ENCODE peak calls at places on chromosomes 6 and 20, in seven cellular contexts. L is tibial nerve; F is thoracic aorta; N is GM23338; V is CD8-positive, alpha-beta T cell; G is ovary; M is left ventricle myocardium inferior. B is an unnamed sample.
A peak's percentile ranks its signal among the peaks of the same experiment; 100 is the strongest.

GRCh38 chr6:143743256-143744166 is 65.7 kb downstream of the PHACTR2 start:
- DNase-seq in L (no peak), F (no peak), N (peak; percentile 36), V (no peak), G (no peak), M (peak; percentile 48), B (no peak)

GRCh38 chr20:17896247-17896723 is 72.3 kb downstream of the SNX5 start:
- DNase-seq in L (no peak), F (no peak), N (no peak), V (no peak), G (no peak), M (no peak), B (no peak)

GRCh38 chr6:126530777-126531176 is 190.9 kb downstream of the CENPW start:
- DNase-seq in L (no peak), F (no peak), N (no peak), V (no peak), G (no peak), M (no peak), B (no peak)

GRCh38 chr6:22401206-22401605 is 104.4 kb upstream of the PRL start:
- DNase-seq in L (no peak), F (no peak), N (no peak), V (no peak), G (no peak), M (no peak), B (no peak)

GRCh38 chr6:154039231-154039842 is at the start of gene OPRM1:
- DNase-seq in L (no peak), F (no peak), N (peak; percentile 93), V (no peak), G (no peak), M (peak; percentile 16), B (no peak)

GRCh38 chr6:97626586-97627441 is 343.8 kb upstream of the MMS22L start:
- DNase-seq in L (no peak), F (no peak), N (peak; percentile 11), V (no peak), G (peak; percentile 26), M (no peak), B (no peak)

GRCh38 chr20:1209447-1210387 is 6.5 kb downstream of the C20orf202 start:
- DNase-seq in L (no peak), F (no peak), N (peak; percentile 46), V (no peak), G (no peak), M (no peak), B (no peak)

GRCh38 chr6:139577991-139578604 is 203.7 kb upstream of the CITED2 start:
- DNase-seq in L (no peak), F (no peak), N (no peak), V (no peak), G (no peak), M (no peak), B (no peak)

GRCh38 chr6:168213121-168213524 is 106.5 kb downstream of the DACT2 start:
- DNase-seq in L (no peak), F (no peak), N (no peak), V (no peak), G (no peak), M (no peak), B (no peak)
- H3K4me3 ChIP-seq in L (no peak overlapping the region), F (no peak overlapping the region), N (no peak overlapping the region), V (no peak overlapping the region), G (no peak overlapping the region), M (no peak overlapping the region), B (no peak overlapping the region)

DNA sequence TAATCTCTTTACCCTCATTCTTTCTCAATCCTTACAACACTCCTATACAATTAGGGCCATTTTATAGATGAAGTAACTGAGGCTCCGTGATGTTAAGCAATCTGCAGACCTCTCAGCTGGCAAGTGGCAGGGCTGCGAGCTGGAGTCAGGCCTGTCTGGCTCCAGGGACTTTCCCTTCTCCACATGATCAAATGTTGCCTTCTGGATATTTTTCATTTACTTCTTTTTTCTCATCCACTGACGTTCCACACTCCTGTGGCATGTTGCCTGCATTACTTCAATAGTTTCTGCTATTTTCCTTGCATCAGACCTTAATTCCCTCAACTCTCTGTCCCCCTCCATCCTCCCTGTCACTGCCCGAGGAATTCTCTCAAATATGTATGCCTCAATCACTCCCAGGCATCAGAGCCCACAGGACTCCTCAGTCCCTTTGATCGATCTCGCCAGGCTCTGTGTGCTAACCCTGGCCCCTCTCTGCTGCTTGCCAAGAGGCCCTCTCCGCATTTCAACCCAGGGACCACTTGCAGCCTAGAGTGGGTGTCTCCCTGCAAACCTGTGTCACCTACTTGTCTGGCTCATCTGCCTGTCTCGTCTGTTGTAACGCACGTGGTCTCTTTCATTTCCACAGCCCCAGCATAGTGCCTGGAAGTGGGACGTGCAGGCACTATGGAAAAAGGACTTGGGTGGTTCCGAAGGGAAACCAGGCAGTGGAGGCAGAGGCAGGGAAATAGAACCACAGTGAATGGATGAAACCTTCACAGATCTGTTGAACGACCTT is 55.4 kb upstream of the TAGAP start:
- DNase-seq in L (no peak), F (no peak), N (no peak), V (no peak), G (no peak), M (no peak), B (no peak)
- H3K4me1 ChIP-seq in L (no peaks in the 10 kb centered on the region), F (no peaks in the 10 kb centered on the region), N (peaks cover 5% of the 10 kb centered on the region), V (peaks cover 60% of the 10 kb centered on the region), G (no peaks in the 10 kb centered on the region), M (no peaks in the 10 kb centered on the region), B (peaks cover 30% of the 10 kb centered on the region)

GRCh38 chr20:22581437-22582385 is 2.7 kb downstream of the FOXA2 start:
- DNase-seq in L (no peak), F (no peak), N (peak; percentile 47), V (no peak), G (no peak), M (no peak), B (no peak)
- H3K4me3 ChIP-seq in L (no peak overlapping the region), F (peak overlapping the region; percentile 19), N (peak overlapping the region; percentile 49), V (no peak overlapping the region), G (no peak overlapping the region), M (peak overlapping the region; percentile 41), B (no peak overlapping the region)

GRCh38 chr20:20411382-20411781 is 43.5 kb downstream of the INSM1 start:
- DNase-seq in L (no peak), F (no peak), N (no peak), V (no peak), G (no peak), M (no peak), B (no peak)

GRCh38 chr20:20411841-20412240 is 43.9 kb downstream of the INSM1 start:
- DNase-seq in L (no peak), F (no peak), N (no peak), V (no peak), G (no peak), M (no peak), B (no peak)

GRCh38 chr20:20414640-20415274 is 46.9 kb downstream of the INSM1 start:
- DNase-seq in L (no peak), F (no peak), N (no peak), V (no peak), G (no peak), M (no peak), B (no peak)

GRCh38 chr20:20413801-20414200 is 45.9 kb downstream of the INSM1 start:
- DNase-seq in L (no peak), F (no peak), N (no peak), V (no peak), G (no peak), M (no peak), B (no peak)

DNA sequence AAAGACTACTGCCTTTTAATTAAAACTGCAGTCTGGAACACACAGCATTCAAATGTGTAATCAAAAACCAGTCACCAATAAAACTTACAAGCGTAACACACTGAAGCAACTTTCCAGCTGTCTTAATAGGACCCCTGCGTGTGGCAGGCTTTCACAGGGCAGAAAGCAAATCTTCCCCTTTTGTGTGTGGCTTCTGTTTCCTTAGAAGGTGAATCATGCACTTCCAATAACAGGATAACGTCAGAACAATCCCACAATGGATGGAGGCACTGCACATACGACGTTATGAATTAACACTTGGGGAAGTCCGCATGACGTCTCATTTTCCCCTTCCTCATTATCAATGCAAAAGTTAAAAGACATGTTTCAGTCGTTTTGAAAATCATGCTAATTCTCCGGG is 44.8 kb downstream of the INSM1 start:
- DNase-seq in L (no peak), F (no peak), N (no peak), V (no peak), G (no peak), M (no peak), B (no peak)
- H3K4me1 ChIP-seq in L (peaks cover 7% of the 10 kb centered on the region), F (no peaks in the 10 kb centered on the region), N (peaks cover 32% of the 10 kb centered on the region), V (no peaks in the 10 kb centered on the region), G (peaks cover 2% of the 10 kb centered on the region), M (peaks cover 24% of the 10 kb centered on the region), B (no peaks in the 10 kb centered on the region)

DNA sequence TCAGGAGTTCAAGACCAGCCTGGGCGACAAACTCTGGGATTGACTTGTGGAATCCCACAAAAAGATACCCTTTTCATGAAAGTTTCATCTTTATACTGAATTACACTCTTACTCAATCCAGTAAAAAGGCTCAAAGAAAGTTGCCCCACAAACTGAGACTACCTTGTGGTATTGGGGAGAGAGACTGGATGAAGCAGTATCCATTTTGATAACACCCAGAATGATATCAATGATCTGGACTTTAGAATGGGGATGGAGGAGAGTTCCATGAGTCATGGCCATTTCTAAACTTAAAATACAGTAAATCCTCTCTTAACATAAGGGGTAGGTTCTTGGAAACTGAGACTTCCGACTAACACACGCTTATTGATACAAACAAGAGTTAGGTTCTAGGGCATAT is 4.7 kb downstream of the STAU1 start:
- DNase-seq in L (no peak), F (no peak), N (no peak), V (no peak), G (no peak), M (no peak), B (no peak)
- H3K4me3 ChIP-seq in L (no peak overlapping the region), F (no peak overlapping the region), N (no peak overlapping the region), V (no peak overlapping the region), G (no peak overlapping the region), M (no peak overlapping the region), B (no peak overlapping the region)

GRCh38 chr6:75421316-75422023 is 72.1 kb downstream of the FILIP1 start:
- DNase-seq in L (no peak), F (no peak), N (no peak), V (no peak), G (no peak), M (no peak), B (no peak)
- H3K4me1 ChIP-seq in L (no peaks in the 10 kb centered on the region), F (peaks cover 15% of the 10 kb centered on the region), N (peaks cover 6% of the 10 kb centered on the region), V (no peaks in the 10 kb centered on the region), G (no peaks in the 10 kb centered on the region), M (peaks cover 98% of the 10 kb centered on the region), B (no peaks in the 10 kb centered on the region)

DNA sequence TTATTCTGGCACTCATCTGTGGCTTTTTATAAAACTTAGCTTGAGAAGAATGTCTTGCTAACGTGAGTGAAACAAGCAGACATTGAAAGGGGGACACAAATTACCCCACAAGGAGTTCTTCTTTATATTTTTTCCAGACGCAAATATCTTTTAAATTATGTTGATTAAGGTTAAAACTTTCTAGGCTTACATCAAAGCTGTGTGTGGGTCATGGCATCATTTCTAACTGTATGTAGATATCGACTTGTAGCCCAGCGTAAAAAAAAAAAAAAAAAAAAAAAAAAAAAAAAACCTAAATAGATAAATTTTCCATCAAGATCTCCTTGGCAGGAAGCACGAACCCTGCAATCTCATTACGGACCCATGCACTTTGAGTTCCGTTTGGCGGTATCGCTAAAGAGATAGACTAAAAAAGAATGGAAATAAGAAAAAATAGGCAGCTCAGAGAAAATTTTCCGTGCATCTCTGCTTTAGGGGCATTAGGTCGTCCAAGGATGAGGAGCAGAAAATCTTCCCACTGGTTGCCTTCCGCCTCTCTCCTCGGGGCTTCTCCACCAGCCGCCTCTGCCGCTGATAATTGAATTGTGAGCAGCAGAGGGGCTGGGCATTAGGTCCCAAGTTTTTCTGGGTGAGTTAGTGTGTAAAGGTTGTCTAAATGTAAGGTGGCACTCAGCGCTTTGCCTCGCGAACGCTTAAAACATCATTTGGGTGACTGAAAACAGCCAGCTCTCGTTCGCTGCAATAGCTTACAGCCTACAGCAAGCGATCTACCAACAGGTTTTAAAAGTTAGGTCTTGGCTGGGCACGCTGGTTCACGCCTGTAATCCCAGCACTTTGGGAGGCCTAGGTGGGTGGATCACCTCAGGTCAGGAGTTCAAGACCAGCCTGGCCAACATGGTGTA is 194.0 kb downstream of the TRIM27 start:
- DNase-seq in L (no peak), F (no peak), N (peak; percentile 42), V (no peak), G (no peak), M (no peak), B (no peak)
- H3K4me3 ChIP-seq in L (peak overlapping the region; percentile 42), F (peak overlapping the region; percentile 68), N (peak overlapping the region; percentile 81), V (peak overlapping the region; percentile 58), G (peak overlapping the region; percentile 41), M (peak overlapping the region; percentile 63), B (peak overlapping the region; percentile 38)